ENCODE peak calls at places on chromosomes 11 and 22, in ten cellular contexts. P is lower lobe of right lung; T is neural progenitor cell; J is NCI-H774; O is NCI-H510A treated with DMSO at 0.1 percent for 48 hours; A is KG1; I is CD8-positive, alpha-beta memory T cell; B is ACHN; N is midbrain; Y is mucosa of gallbladder. Q is an unnamed sample.

GRCh38 chr11:91664521-91664920 is 560.1 kb upstream of the FAT3 start:
- DNase-seq in Y (no peak), J (peak; percentile 35), A (no peak), N (no peak), T (peak; percentile 3), B (no peak), P (no peak), O (no peak), I (no peak), Q (no peak)

GRCh38 chr11:105878510-105878909 is 143.5 kb downstream of the MSANTD4 start:
- DNase-seq in B (no peak), P (no peak), I (no peak), O (no peak), N (no peak), J (no peak), T (no peak), A (no peak), Y (no peak), Q (no peak)

GRCh38 chr11:22795914-22796313 is 33.7 kb downstream of the SVIP start:
- DNase-seq in O (no peak), Y (no peak), J (no peak), B (no peak), T (no peak), P (no peak), A (no peak), N (no peak), I (no peak), Q (no peak)

GRCh38 chr11:34624069-34624468 is 3.2 kb downstream of the EHF start:
- DNase-seq in O (no peak), T (no peak), J (peak; percentile 60), A (no peak), P (peak; percentile 71), N (no peak), I (peak; percentile 54), Y (peak; percentile 58), B (no peak), Q (no peak)

GRCh38 chr11:8913961-8914660 is 3.1 kb downstream of the AKIP1 start:
- DNase-seq in O (peak; percentile 8), P (no peak), Y (peak; percentile 22), T (peak; percentile 64), N (peak; percentile 28), J (no peak), A (peak; percentile 57), I (peak; percentile 20), B (peak; percentile 37), Q (peak; percentile 49)

GRCh38 chr22:23831261-23831660 is 7.5 kb downstream of the DERL3 start:
- DNase-seq in B (no peak), P (peak; percentile 28), N (no peak), I (no peak), T (no peak), J (no peak), A (no peak), Y (no peak), O (no peak), Q (no peak)

GRCh38 chr22:38461414-38462081 is 6.3 kb upstream of the KDELR3 start:
- DNase-seq in O (peak; percentile 67), A (peak; percentile 30), T (peak; percentile 97), B (peak; percentile 79), Y (peak; percentile 79), N (peak; percentile 79), P (peak; percentile 87), I (peak; percentile 28), J (peak; percentile 32), Q (peak; percentile 89)

GRCh38 chr11:19073454-19074415 is 13.2 kb upstream of the MRGPRX2 start:
- DNase-seq in N (no peak), T (no peak), O (peak; percentile 23), I (no peak), A (no peak), Y (no peak), J (peak; percentile 23), B (no peak), P (no peak), Q (no peak)

GRCh38 chr22:49704345-49705215 is 123.1 kb downstream of the BRD1 start:
- DNase-seq in N (no peak), A (no peak), Y (no peak), P (no peak), J (no peak), B (no peak), T (no peak), O (no peak), I (no peak), Q (no peak)

GRCh38 chr11:86440305-86440716 is 65.6 kb downstream of the CCDC81 start:
- DNase-seq in P (no peak), T (no peak), B (no peak), N (no peak), J (no peak), O (no peak), Y (no peak), I (no peak), A (no peak), Q (no peak)

GRCh38 chr11:75919525-75919924 is 104.5 kb downstream of the UVRAG start:
- DNase-seq in T (no peak), P (no peak), Y (no peak), A (no peak), J (no peak), B (no peak), I (no peak), O (no peak), N (no peak), Q (no peak)

GRCh38 chr11:72618801-72619200 is 55.4 kb downstream of the PDE2A start:
- DNase-seq in B (no peak), O (no peak), N (no peak), T (no peak), I (no peak), P (no peak), J (no peak), Y (peak; percentile 46), A (no peak), Q (no peak)

GRCh38 chr11:104541706-104542105 is 356.6 kb downstream of the CASP12 start:
- DNase-seq in I (no peak), P (no peak), O (no peak), T (no peak), B (no peak), N (no peak), J (no peak), Y (no peak), A (no peak), Q (no peak)

GRCh38 chr11:12042215-12042676 is 33.8 kb upstream of the DKK3 start:
- DNase-seq in A (no peak), I (no peak), B (peak; percentile 97), T (no peak), J (no peak), N (no peak), Y (no peak), O (no peak), P (no peak), Q (no peak)

GRCh38 chr22:44746061-44746789 is 6.2 kb upstream of the ARHGAP8 start:
- DNase-seq in Y (no peak), A (no peak), J (no peak), B (peak; percentile 44), P (no peak), T (no peak), N (no peak), O (no peak), I (no peak), Q (no peak)

GRCh38 chr11:1261241-1262071 is 38.6 kb downstream of the MUC5B start:
- DNase-seq in J (no peak), N (no peak), P (no peak), T (no peak), O (no peak), B (no peak), A (no peak), Y (no peak), I (no peak), Q (no peak)

GRCh38 chr11:129412501-129412900 is 36.9 kb downstream of the BARX2 start:
- DNase-seq in P (no peak), A (no peak), B (no peak), Y (no peak), J (no peak), O (no peak), N (no peak), I (no peak), T (no peak), Q (no peak)

GRCh38 chr11:59753650-59754493 is 1.3 kb upstream of the STX3 start:
- DNase-seq in O (peak; percentile 82), Y (peak; percentile 91), J (peak; percentile 72), I (peak; percentile 74), T (peak; percentile 86), N (peak; percentile 89), B (peak; percentile 79), P (peak; percentile 92), A (peak; percentile 82), Q (peak; percentile 93)

GRCh38 chr22:43971112-43971511 is 15.9 kb downstream of the SAMM50 start:
- DNase-seq in T (no peak), O (no peak), J (no peak), P (no peak), N (no peak), B (no peak), A (no peak), I (no peak), Y (no peak), Q (no peak)

GRCh38 chr11:72220696-72221363 is 3.7 kb upstream of the INPPL1 start:
- DNase-seq in O (no peak), N (no peak), T (no peak), I (no peak), J (no peak), Y (no peak), P (no peak), A (no peak), B (no peak), Q (no peak)

GRCh38 chr11:78737891-78738290 is 163.2 kb upstream of the NARS2 start:
- DNase-seq in B (no peak), O (no peak), N (no peak), T (no peak), I (no peak), A (no peak), J (no peak), Y (no peak), P (no peak), Q (no peak)

GRCh38 chr11:64767344-64768299 is 7.8 kb upstream of the PYGM start:
- DNase-seq in I (peak; percentile 72), A (no peak), T (peak; percentile 84), P (peak; percentile 76), O (peak; percentile 55), J (no peak), N (peak; percentile 33), Y (peak; percentile 59), B (peak; percentile 49), Q (peak; percentile 68)

GRCh38 chr11:2088284-2088683 is 50.9 kb downstream of the IGF2 start:
- DNase-seq in N (no peak), B (no peak), A (no peak), Y (no peak), T (no peak), O (no peak), I (no peak), P (peak; percentile 19), J (no peak), Q (no peak)

GRCh38 chr11:96464695-96465307 is 75.0 kb downstream of the JRKL start:
- DNase-seq in N (peak; percentile 87), Y (no peak), O (peak; percentile 76), B (peak; percentile 73), T (peak; percentile 87), J (peak; percentile 79), A (peak; percentile 79), I (peak; percentile 35), P (no peak), Q (peak; percentile 29)

GRCh38 chr11:32472226-32472625 is 36.9 kb upstream of the WT1 start:
- DNase-seq in N (no peak), A (no peak), Y (no peak), T (no peak), J (no peak), B (no peak), O (no peak), I (no peak), P (no peak), Q (no peak)

GRCh38 chr22:33921576-33922181 is 1.4 kb upstream of the LARGE1 start:
- DNase-seq in I (no peak), A (no peak), J (no peak), B (peak; percentile 25), O (peak; percentile 53), P (peak; percentile 63), T (peak; percentile 94), N (peak; percentile 69), Y (peak; percentile 58), Q (no peak)

GRCh38 chr22:36197065-36197440 is 4.6 kb downstream of the APOL4 start:
- DNase-seq in P (no peak), A (no peak), J (no peak), T (peak; percentile 100), N (peak; percentile 6), Y (no peak), B (no peak), O (no peak), I (no peak), Q (no peak)

GRCh38 chr11:60914620-60915249 is 777 bp downstream of the TMEM109 start:
- DNase-seq in T (peak; percentile 60), N (no peak), J (no peak), P (no peak), I (no peak), A (peak; percentile 80), B (peak; percentile 32), Y (no peak), O (no peak), Q (no peak)